ENCODE peak calls at places on chromosomes 7 and 10, in nine cellular contexts. One of them, this sample, is unnamed.

GRCh38 chr10:13936826-13937225 is 350.1 kb downstream of the PRPF18 start:
- DNase-seq in adipocyte: peak; percentile 57
- DNase-seq in left ventricle myocardium inferior: no peak
- DNase-seq in transverse colon: no peak
- DNase-seq in CD4-positive, alpha-beta memory T cell: no peak
- DNase-seq in MM.1S: no peak
- DNase-seq in fibroblast of lung: no peak
- DNase-seq in PC-9: no peak
- DNase-seq in OCI-LY7: no peak
- DNase-seq in this sample: no peak

GRCh38 chr10:7687228-7687907 is 15.7 kb upstream of the ITIH2 start:
- DNase-seq in PC-9: peak; percentile 55
- DNase-seq in adipocyte: peak; percentile 91
- DNase-seq in left ventricle myocardium inferior: peak; percentile 75
- DNase-seq in fibroblast of lung: peak; percentile 82
- DNase-seq in transverse colon: peak; percentile 81
- DNase-seq in CD4-positive, alpha-beta memory T cell: peak; percentile 68
- DNase-seq in OCI-LY7: peak; percentile 91
- DNase-seq in MM.1S: peak; percentile 89
- DNase-seq in this sample: peak; percentile 62

GRCh38 chr10:32346134-32346550 is 816 bp downstream of the EPC1 start:
- DNase-seq in OCI-LY7: peak; percentile 96
- DNase-seq in left ventricle myocardium inferior: peak; percentile 96
- DNase-seq in CD4-positive, alpha-beta memory T cell: peak; percentile 97
- DNase-seq in MM.1S: peak; percentile 94
- DNase-seq in adipocyte: peak; percentile 98
- DNase-seq in PC-9: peak; percentile 78
- DNase-seq in transverse colon: peak; percentile 97
- DNase-seq in fibroblast of lung: peak; percentile 93
- DNase-seq in this sample: peak; percentile 91

GRCh38 chr10:11602357-11602756 is 9.1 kb downstream of the USP6NL start:
- DNase-seq in MM.1S: no peak
- DNase-seq in fibroblast of lung: no peak
- DNase-seq in adipocyte: no peak
- DNase-seq in PC-9: no peak
- DNase-seq in CD4-positive, alpha-beta memory T cell: no peak
- DNase-seq in transverse colon: no peak
- DNase-seq in left ventricle myocardium inferior: no peak
- DNase-seq in OCI-LY7: no peak
- DNase-seq in this sample: no peak

GRCh38 chr7:76294344-76295024 is 8.0 kb upstream of the HSPB1 start:
- DNase-seq in left ventricle myocardium inferior: peak; percentile 98
- DNase-seq in CD4-positive, alpha-beta memory T cell: no peak
- DNase-seq in MM.1S: peak; percentile 45
- DNase-seq in OCI-LY7: peak; percentile 55
- DNase-seq in PC-9: peak; percentile 52
- DNase-seq in transverse colon: peak; percentile 96
- DNase-seq in fibroblast of lung: peak; percentile 97
- DNase-seq in adipocyte: peak; percentile 97
- DNase-seq in this sample: peak; percentile 95

GRCh38 chr7:20506175-20506574 is 109.3 kb upstream of the ABCB5 start:
- DNase-seq in OCI-LY7: no peak
- DNase-seq in PC-9: no peak
- DNase-seq in adipocyte: no peak
- DNase-seq in CD4-positive, alpha-beta memory T cell: no peak
- DNase-seq in left ventricle myocardium inferior: no peak
- DNase-seq in transverse colon: no peak
- DNase-seq in MM.1S: no peak
- DNase-seq in fibroblast of lung: no peak
- DNase-seq in this sample: no peak

GRCh38 chr10:61159253-61159652 is 215.3 kb upstream of the RHOBTB1 start:
- DNase-seq in MM.1S: no peak
- DNase-seq in transverse colon: no peak
- DNase-seq in OCI-LY7: no peak
- DNase-seq in left ventricle myocardium inferior: no peak
- DNase-seq in PC-9: no peak
- DNase-seq in fibroblast of lung: peak; percentile 42
- DNase-seq in adipocyte: peak; percentile 73
- DNase-seq in CD4-positive, alpha-beta memory T cell: no peak
- DNase-seq in this sample: no peak

GRCh38 chr10:1539216-1539615 is 198.1 kb downstream of the ADARB2 start:
- DNase-seq in fibroblast of lung: no peak
- DNase-seq in adipocyte: no peak
- DNase-seq in OCI-LY7: peak; percentile 6
- DNase-seq in left ventricle myocardium inferior: no peak
- DNase-seq in PC-9: no peak
- DNase-seq in MM.1S: no peak
- DNase-seq in transverse colon: no peak
- DNase-seq in CD4-positive, alpha-beta memory T cell: no peak
- DNase-seq in this sample: no peak

GRCh38 chr10:132232553-132232949 is 45.8 kb downstream of the DPYSL4 start:
- DNase-seq in fibroblast of lung: no peak
- DNase-seq in left ventricle myocardium inferior: peak; percentile 42
- DNase-seq in transverse colon: no peak
- DNase-seq in OCI-LY7: peak; percentile 4
- DNase-seq in PC-9: no peak
- DNase-seq in CD4-positive, alpha-beta memory T cell: no peak
- DNase-seq in adipocyte: no peak
- DNase-seq in MM.1S: no peak
- DNase-seq in this sample: no peak

GRCh38 chr7:43454936-43455518 is 127.9 kb upstream of the STK17A start:
- DNase-seq in left ventricle myocardium inferior: no peak
- DNase-seq in MM.1S: peak; percentile 58
- DNase-seq in transverse colon: no peak
- DNase-seq in CD4-positive, alpha-beta memory T cell: no peak
- DNase-seq in PC-9: peak; percentile 48
- DNase-seq in OCI-LY7: peak; percentile 46
- DNase-seq in adipocyte: peak; percentile 80
- DNase-seq in fibroblast of lung: peak; percentile 59
- DNase-seq in this sample: no peak

GRCh38 chr10:34335960-34336359 is 479.1 kb downstream of the PARD3 start:
- DNase-seq in transverse colon: no peak
- DNase-seq in adipocyte: no peak
- DNase-seq in CD4-positive, alpha-beta memory T cell: no peak
- DNase-seq in fibroblast of lung: no peak
- DNase-seq in OCI-LY7: no peak
- DNase-seq in left ventricle myocardium inferior: no peak
- DNase-seq in MM.1S: no peak
- DNase-seq in PC-9: no peak
- DNase-seq in this sample: no peak

GRCh38 chr7:426510-426909 is 93.1 kb downstream of the PDGFA start:
- DNase-seq in MM.1S: no peak
- DNase-seq in PC-9: no peak
- DNase-seq in CD4-positive, alpha-beta memory T cell: no peak
- DNase-seq in transverse colon: no peak
- DNase-seq in left ventricle myocardium inferior: no peak
- DNase-seq in OCI-LY7: no peak
- DNase-seq in adipocyte: no peak
- DNase-seq in fibroblast of lung: no peak
- DNase-seq in this sample: no peak

GRCh38 chr10:123858039-123858740 is 33.4 kb downstream of the CPXM2 start:
- DNase-seq in OCI-LY7: no peak
- DNase-seq in adipocyte: peak; percentile 80
- DNase-seq in transverse colon: no peak
- DNase-seq in CD4-positive, alpha-beta memory T cell: no peak
- DNase-seq in left ventricle myocardium inferior: no peak
- DNase-seq in MM.1S: no peak
- DNase-seq in PC-9: no peak
- DNase-seq in fibroblast of lung: no peak
- DNase-seq in this sample: peak; percentile 7

GRCh38 chr10:131035779-131036178 is 275.7 kb downstream of the TCERG1L start:
- DNase-seq in PC-9: no peak
- DNase-seq in fibroblast of lung: no peak
- DNase-seq in left ventricle myocardium inferior: no peak
- DNase-seq in transverse colon: no peak
- DNase-seq in OCI-LY7: no peak
- DNase-seq in CD4-positive, alpha-beta memory T cell: no peak
- DNase-seq in adipocyte: no peak
- DNase-seq in MM.1S: no peak
- DNase-seq in this sample: no peak

GRCh38 chr10:28938745-28939144 is 261.4 kb downstream of the BAMBI start:
- DNase-seq in adipocyte: no peak
- DNase-seq in MM.1S: no peak
- DNase-seq in fibroblast of lung: peak; percentile 56
- DNase-seq in left ventricle myocardium inferior: no peak
- DNase-seq in transverse colon: no peak
- DNase-seq in CD4-positive, alpha-beta memory T cell: no peak
- DNase-seq in PC-9: no peak
- DNase-seq in OCI-LY7: no peak
- DNase-seq in this sample: no peak

GRCh38 chr10:109861051-109861450 is 62.3 kb downstream of the XPNPEP1 start:
- DNase-seq in MM.1S: no peak
- DNase-seq in PC-9: no peak
- DNase-seq in OCI-LY7: no peak
- DNase-seq in transverse colon: no peak
- DNase-seq in fibroblast of lung: no peak
- DNase-seq in left ventricle myocardium inferior: no peak
- DNase-seq in CD4-positive, alpha-beta memory T cell: no peak
- DNase-seq in adipocyte: no peak
- DNase-seq in this sample: no peak

GRCh38 chr10:109863775-109864174 is 59.5 kb downstream of the XPNPEP1 start:
- DNase-seq in fibroblast of lung: no peak
- DNase-seq in MM.1S: no peak
- DNase-seq in adipocyte: no peak
- DNase-seq in transverse colon: no peak
- DNase-seq in left ventricle myocardium inferior: no peak
- DNase-seq in CD4-positive, alpha-beta memory T cell: no peak
- DNase-seq in OCI-LY7: no peak
- DNase-seq in PC-9: no peak
- DNase-seq in this sample: no peak

GRCh38 chr10:109859221-109859620 is 64.1 kb downstream of the XPNPEP1 start:
- DNase-seq in MM.1S: no peak
- DNase-seq in transverse colon: no peak
- DNase-seq in CD4-positive, alpha-beta memory T cell: no peak
- DNase-seq in OCI-LY7: no peak
- DNase-seq in left ventricle myocardium inferior: no peak
- DNase-seq in fibroblast of lung: no peak
- DNase-seq in adipocyte: no peak
- DNase-seq in PC-9: no peak
- DNase-seq in this sample: no peak

GRCh38 chr10:109866168-109866994 is 56.9 kb downstream of the XPNPEP1 start:
- DNase-seq in OCI-LY7: peak; percentile 11
- DNase-seq in PC-9: no peak
- DNase-seq in fibroblast of lung: no peak
- DNase-seq in CD4-positive, alpha-beta memory T cell: no peak
- DNase-seq in MM.1S: no peak
- DNase-seq in transverse colon: no peak
- DNase-seq in adipocyte: peak; percentile 27
- DNase-seq in left ventricle myocardium inferior: peak; percentile 52
- DNase-seq in this sample: no peak

GRCh38 chr10:109862738-109863137 is 60.6 kb downstream of the XPNPEP1 start:
- DNase-seq in MM.1S: no peak
- DNase-seq in OCI-LY7: no peak
- DNase-seq in PC-9: no peak
- DNase-seq in left ventricle myocardium inferior: no peak
- DNase-seq in fibroblast of lung: no peak
- DNase-seq in adipocyte: no peak
- DNase-seq in CD4-positive, alpha-beta memory T cell: no peak
- DNase-seq in transverse colon: no peak
- DNase-seq in this sample: no peak
- H3K4me1 ChIP-seq in MM.1S: no peaks in the 10 kb centered on the region
- H3K4me1 ChIP-seq in OCI-LY7: no peaks in the 10 kb centered on the region
- H3K4me1 ChIP-seq in PC-9: no peaks in the 10 kb centered on the region
- H3K4me1 ChIP-seq in left ventricle myocardium inferior: peaks cover 11% of the 10 kb centered on the region
- H3K4me1 ChIP-seq in fibroblast of lung: no peaks in the 10 kb centered on the region
- H3K4me1 ChIP-seq in adipocyte: peaks cover 7% of the 10 kb centered on the region
- H3K4me1 ChIP-seq in CD4-positive, alpha-beta memory T cell: no peaks in the 10 kb centered on the region
- H3K4me1 ChIP-seq in transverse colon: no peaks in the 10 kb centered on the region
- H3K4me1 ChIP-seq in this sample: no peaks in the 10 kb centered on the region

DNA sequence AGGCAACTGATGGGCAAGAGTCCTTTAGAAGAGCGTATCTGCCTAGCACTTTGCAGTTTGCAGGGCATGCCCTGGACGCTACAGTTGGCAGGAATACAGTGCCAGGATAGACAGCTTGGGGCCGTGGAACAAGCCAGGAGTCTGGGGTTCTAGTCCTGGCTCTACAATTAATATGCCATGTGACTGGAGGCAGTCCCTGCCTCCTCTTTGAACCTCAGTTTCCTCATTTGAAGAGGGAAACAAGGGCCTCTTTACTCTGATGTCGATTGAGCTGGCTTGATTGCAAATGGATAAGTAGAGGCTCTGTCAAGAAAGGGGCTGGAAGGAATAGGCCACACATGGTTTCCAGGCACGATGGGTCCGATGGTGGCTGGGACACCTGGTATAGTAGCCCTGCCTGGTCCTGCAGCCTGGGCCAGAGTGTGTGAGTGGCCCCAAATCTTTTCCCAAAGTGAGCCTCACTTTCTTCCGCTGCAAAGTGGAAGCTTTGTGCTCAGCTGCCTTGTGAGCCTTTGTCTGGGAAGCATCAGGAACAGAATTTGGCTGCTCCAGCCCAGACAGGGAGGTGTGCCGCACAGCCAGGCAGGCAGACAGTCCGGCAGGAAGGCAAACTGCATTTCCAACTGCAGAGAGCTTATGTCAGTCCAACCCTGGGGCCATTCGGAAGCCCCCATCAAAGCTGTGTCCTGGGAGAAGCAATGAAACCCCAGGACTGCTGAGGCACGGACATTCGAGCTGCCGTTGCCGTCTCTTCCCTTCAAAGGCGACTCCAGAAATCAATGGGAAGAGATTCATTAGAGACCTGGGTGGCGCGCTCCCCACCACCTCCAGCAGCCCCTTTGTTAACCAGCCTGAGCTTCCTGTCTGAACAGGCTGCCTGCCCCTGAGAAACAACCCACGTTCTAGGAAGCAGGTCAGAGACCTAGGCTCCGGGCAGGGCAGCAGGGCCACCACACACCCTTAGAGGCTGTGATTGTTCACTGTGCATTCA is 111.2 kb upstream of the PPIF start:
- DNase-seq in OCI-LY7: no peak
- DNase-seq in adipocyte: no peak
- DNase-seq in left ventricle myocardium inferior: no peak
- DNase-seq in MM.1S: no peak
- DNase-seq in CD4-positive, alpha-beta memory T cell: no peak
- DNase-seq in PC-9: no peak
- DNase-seq in transverse colon: no peak
- DNase-seq in fibroblast of lung: no peak
- DNase-seq in this sample: no peak
- H3K4me1 ChIP-seq in OCI-LY7: no peaks in the 10 kb centered on the region
- H3K4me1 ChIP-seq in adipocyte: peaks cover 44% of the 10 kb centered on the region
- H3K4me1 ChIP-seq in left ventricle myocardium inferior: peaks cover 84% of the 10 kb centered on the region
- H3K4me1 ChIP-seq in MM.1S: peaks cover under 1% of the 10 kb centered on the region
- H3K4me1 ChIP-seq in CD4-positive, alpha-beta memory T cell: no peaks in the 10 kb centered on the region
- H3K4me1 ChIP-seq in PC-9: peaks cover 47% of the 10 kb centered on the region
- H3K4me1 ChIP-seq in transverse colon: peaks cover 21% of the 10 kb centered on the region
- H3K4me1 ChIP-seq in fibroblast of lung: peaks cover 18% of the 10 kb centered on the region
- H3K4me1 ChIP-seq in this sample: no peaks in the 10 kb centered on the region

GRCh38 chr10:5609952-5610616 is 56.3 kb downstream of the ASB13 start:
- DNase-seq in adipocyte: no peak
- DNase-seq in OCI-LY7: no peak
- DNase-seq in left ventricle myocardium inferior: no peak
- DNase-seq in PC-9: peak; percentile 83
- DNase-seq in fibroblast of lung: no peak
- DNase-seq in MM.1S: no peak
- DNase-seq in CD4-positive, alpha-beta memory T cell: no peak
- DNase-seq in transverse colon: peak; percentile 87
- DNase-seq in this sample: no peak
- H3K4me1 ChIP-seq in adipocyte: peaks cover 21% of the 10 kb centered on the region
- H3K4me1 ChIP-seq in OCI-LY7: no peaks in the 10 kb centered on the region
- H3K4me1 ChIP-seq in left ventricle myocardium inferior: peaks cover 2% of the 10 kb centered on the region
- H3K4me1 ChIP-seq in PC-9: peaks cover 65% of the 10 kb centered on the region
- H3K4me1 ChIP-seq in fibroblast of lung: no peaks in the 10 kb centered on the region
- H3K4me1 ChIP-seq in MM.1S: peaks cover 12% of the 10 kb centered on the region
- H3K4me1 ChIP-seq in CD4-positive, alpha-beta memory T cell: no peaks in the 10 kb centered on the region
- H3K4me1 ChIP-seq in transverse colon: peaks cover 18% of the 10 kb centered on the region
- H3K4me1 ChIP-seq in this sample: peaks cover 21% of the 10 kb centered on the region

GRCh38 chr10:118737594-118738302 is 17.0 kb downstream of the CACUL1 start:
- DNase-seq in transverse colon: no peak
- DNase-seq in fibroblast of lung: no peak
- DNase-seq in OCI-LY7: no peak
- DNase-seq in left ventricle myocardium inferior: no peak
- DNase-seq in PC-9: no peak
- DNase-seq in adipocyte: no peak
- DNase-seq in MM.1S: no peak
- DNase-seq in CD4-positive, alpha-beta memory T cell: no peak
- DNase-seq in this sample: no peak
- H3K4me1 ChIP-seq in transverse colon: peaks cover 83% of the 10 kb centered on the region
- H3K4me1 ChIP-seq in fibroblast of lung: peaks cover under 1% of the 10 kb centered on the region
- H3K4me1 ChIP-seq in OCI-LY7: no peaks in the 10 kb centered on the region
- H3K4me1 ChIP-seq in left ventricle myocardium inferior: peaks cover 88% of the 10 kb centered on the region
- H3K4me1 ChIP-seq in PC-9: peaks cover 15% of the 10 kb centered on the region
- H3K4me1 ChIP-seq in adipocyte: peaks cover 45% of the 10 kb centered on the region
- H3K4me1 ChIP-seq in MM.1S: no peaks in the 10 kb centered on the region
- H3K4me1 ChIP-seq in CD4-positive, alpha-beta memory T cell: peaks cover 58% of the 10 kb centered on the region
- H3K4me1 ChIP-seq in this sample: peaks cover 31% of the 10 kb centered on the region